ENCODE peak calls at places on chromosomes 5 and 9, in seven cellular contexts. One of them, this sample, is unnamed.
A peak's percentile ranks its signal among the peaks of the same experiment; 100 is the strongest.

GRCh38 chr5:126898223-126898622 is 121.3 kb downstream of the LMNB1 start:
- DNase-seq in heart left ventricle: no peak
- DNase-seq in fibroblast of lung: no peak
- DNase-seq in HepG2: no peak
- DNase-seq in A549: no peak
- DNase-seq in CD8-positive, alpha-beta memory T cell: no peak
- DNase-seq in uterus: no peak
- DNase-seq in this sample: no peak

GRCh38 chr9:16179566-16179965 is 626.7 kb downstream of the CCDC171 start:
- DNase-seq in HepG2: no peak
- DNase-seq in CD8-positive, alpha-beta memory T cell: peak; percentile 72
- DNase-seq in uterus: no peak
- DNase-seq in heart left ventricle: no peak
- DNase-seq in A549: no peak
- DNase-seq in fibroblast of lung: no peak
- DNase-seq in this sample: no peak

GRCh38 chr5:76744632-76745031 is 28.7 kb downstream of the F2R start:
- DNase-seq in CD8-positive, alpha-beta memory T cell: no peak
- DNase-seq in heart left ventricle: no peak
- DNase-seq in uterus: no peak
- DNase-seq in fibroblast of lung: no peak
- DNase-seq in HepG2: no peak
- DNase-seq in A549: no peak
- DNase-seq in this sample: no peak

GRCh38 chr5:91419571-91420537 is 36.7 kb upstream of the ARRDC3 start:
- DNase-seq in CD8-positive, alpha-beta memory T cell: peak; percentile 57
- DNase-seq in A549: peak; percentile 26
- DNase-seq in fibroblast of lung: peak; percentile 31
- DNase-seq in uterus: peak; percentile 45
- DNase-seq in heart left ventricle: peak; percentile 57
- DNase-seq in HepG2: peak; percentile 32
- DNase-seq in this sample: no peak

GRCh38 chr9:19493174-19493811 is 84.5 kb downstream of the ACER2 start:
- DNase-seq in fibroblast of lung: peak; percentile 75
- DNase-seq in heart left ventricle: peak; percentile 90
- DNase-seq in A549: peak; percentile 62
- DNase-seq in HepG2: peak; percentile 15
- DNase-seq in CD8-positive, alpha-beta memory T cell: peak; percentile 27
- DNase-seq in uterus: peak; percentile 69
- DNase-seq in this sample: peak; percentile 71

GRCh38 chr5:67350185-67350584 is 153.6 kb upstream of the CD180 start:
- DNase-seq in fibroblast of lung: no peak
- DNase-seq in CD8-positive, alpha-beta memory T cell: no peak
- DNase-seq in HepG2: no peak
- DNase-seq in A549: no peak
- DNase-seq in uterus: no peak
- DNase-seq in heart left ventricle: no peak
- DNase-seq in this sample: no peak

GRCh38 chr5:80406980-80407734 is 707 bp upstream of the ZFYVE16 start:
- DNase-seq in fibroblast of lung: no peak
- DNase-seq in HepG2: peak; percentile 80
- DNase-seq in heart left ventricle: peak; percentile 42
- DNase-seq in uterus: peak; percentile 50
- DNase-seq in CD8-positive, alpha-beta memory T cell: no peak
- DNase-seq in A549: no peak
- DNase-seq in this sample: no peak

GRCh38 chr5:138243794-138244193 is 30.6 kb downstream of the GFRA3 start:
- DNase-seq in uterus: no peak
- DNase-seq in CD8-positive, alpha-beta memory T cell: no peak
- DNase-seq in HepG2: no peak
- DNase-seq in heart left ventricle: no peak
- DNase-seq in fibroblast of lung: no peak
- DNase-seq in A549: no peak
- DNase-seq in this sample: no peak

GRCh38 chr5:143108498-143109128 is 294.9 kb downstream of the NR3C1 start:
- DNase-seq in A549: no peak
- DNase-seq in HepG2: peak; percentile 39
- DNase-seq in CD8-positive, alpha-beta memory T cell: no peak
- DNase-seq in uterus: no peak
- DNase-seq in fibroblast of lung: no peak
- DNase-seq in heart left ventricle: peak; percentile 71
- DNase-seq in this sample: no peak

GRCh38 chr9:99184073-99184426 is 37.7 kb downstream of the ALG2 start:
- DNase-seq in CD8-positive, alpha-beta memory T cell: no peak
- DNase-seq in heart left ventricle: peak; percentile 38
- DNase-seq in uterus: peak; percentile 70
- DNase-seq in fibroblast of lung: no peak
- DNase-seq in HepG2: no peak
- DNase-seq in A549: no peak
- DNase-seq in this sample: no peak
- H3K4me1 ChIP-seq in CD8-positive, alpha-beta memory T cell: peaks cover 6% of the 10 kb centered on the region
- H3K4me1 ChIP-seq in heart left ventricle: peaks cover 4% of the 10 kb centered on the region
- H3K4me1 ChIP-seq in uterus: no peaks in the 10 kb centered on the region
- H3K4me1 ChIP-seq in fibroblast of lung: peaks cover 6% of the 10 kb centered on the region
- H3K4me1 ChIP-seq in HepG2: peaks cover 11% of the 10 kb centered on the region
- H3K4me1 ChIP-seq in A549: no peaks in the 10 kb centered on the region
- H3K4me1 ChIP-seq in this sample: peaks cover 1% of the 10 kb centered on the region

GRCh38 chr9:136950656-136951030 is 1.4 kb upstream of the LCN12 start:
- DNase-seq in A549: no peak
- DNase-seq in fibroblast of lung: no peak
- DNase-seq in uterus: no peak
- DNase-seq in HepG2: no peak
- DNase-seq in heart left ventricle: peak; percentile 73
- DNase-seq in CD8-positive, alpha-beta memory T cell: no peak
- DNase-seq in this sample: no peak
- H3K4me3 ChIP-seq in A549: peak overlapping the region; percentile 60
- H3K4me3 ChIP-seq in fibroblast of lung: no peak overlapping the region
- H3K4me3 ChIP-seq in uterus: peak overlapping the region; percentile 45
- H3K4me3 ChIP-seq in HepG2: peak overlapping the region; percentile 87
- H3K4me3 ChIP-seq in heart left ventricle: peak overlapping the region; percentile 71
- H3K4me3 ChIP-seq in CD8-positive, alpha-beta memory T cell: peak overlapping the region; percentile 77
- H3K4me3 ChIP-seq in this sample: no peak overlapping the region

DNA sequence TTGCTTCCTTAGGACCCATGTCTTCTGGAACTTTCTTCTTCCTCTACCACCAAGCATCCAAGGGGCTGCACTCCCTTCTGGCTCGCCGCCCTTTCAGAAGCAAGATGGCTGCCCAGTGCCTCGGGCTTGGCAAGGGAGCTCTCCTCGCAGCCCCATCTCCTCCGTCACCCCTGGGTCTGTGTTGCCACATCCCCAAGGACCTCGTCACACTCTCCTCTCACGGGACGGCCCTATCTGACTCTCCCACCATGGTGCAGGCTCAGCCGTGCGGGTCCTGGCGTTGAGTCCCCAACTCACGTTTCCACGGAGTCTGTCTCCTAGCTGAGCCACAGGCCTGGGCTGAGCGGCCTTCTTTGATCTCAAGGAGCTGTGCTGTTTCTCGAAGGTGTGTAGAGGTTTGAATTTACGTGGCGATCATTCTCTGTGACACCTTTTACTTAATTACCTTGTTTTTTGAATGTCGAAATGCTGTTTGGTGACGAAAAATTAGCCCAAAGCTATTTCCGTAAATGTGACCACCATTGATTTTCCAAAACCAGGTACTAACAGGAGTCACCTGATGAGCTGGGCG is 15.0 kb upstream of the SCGB3A1 start:
- DNase-seq in heart left ventricle: no peak
- DNase-seq in fibroblast of lung: no peak
- DNase-seq in HepG2: no peak
- DNase-seq in A549: no peak
- DNase-seq in uterus: no peak
- DNase-seq in CD8-positive, alpha-beta memory T cell: no peak
- DNase-seq in this sample: no peak
- H3K27ac ChIP-seq in heart left ventricle: no peak overlapping the region
- H3K27ac ChIP-seq in fibroblast of lung: no peak overlapping the region
- H3K27ac ChIP-seq in HepG2: no peak overlapping the region
- H3K27ac ChIP-seq in A549: no peak overlapping the region
- H3K27ac ChIP-seq in uterus: no peak overlapping the region
- H3K27ac ChIP-seq in CD8-positive, alpha-beta memory T cell: no peak overlapping the region
- H3K27ac ChIP-seq in this sample: no peak overlapping the region

DNA sequence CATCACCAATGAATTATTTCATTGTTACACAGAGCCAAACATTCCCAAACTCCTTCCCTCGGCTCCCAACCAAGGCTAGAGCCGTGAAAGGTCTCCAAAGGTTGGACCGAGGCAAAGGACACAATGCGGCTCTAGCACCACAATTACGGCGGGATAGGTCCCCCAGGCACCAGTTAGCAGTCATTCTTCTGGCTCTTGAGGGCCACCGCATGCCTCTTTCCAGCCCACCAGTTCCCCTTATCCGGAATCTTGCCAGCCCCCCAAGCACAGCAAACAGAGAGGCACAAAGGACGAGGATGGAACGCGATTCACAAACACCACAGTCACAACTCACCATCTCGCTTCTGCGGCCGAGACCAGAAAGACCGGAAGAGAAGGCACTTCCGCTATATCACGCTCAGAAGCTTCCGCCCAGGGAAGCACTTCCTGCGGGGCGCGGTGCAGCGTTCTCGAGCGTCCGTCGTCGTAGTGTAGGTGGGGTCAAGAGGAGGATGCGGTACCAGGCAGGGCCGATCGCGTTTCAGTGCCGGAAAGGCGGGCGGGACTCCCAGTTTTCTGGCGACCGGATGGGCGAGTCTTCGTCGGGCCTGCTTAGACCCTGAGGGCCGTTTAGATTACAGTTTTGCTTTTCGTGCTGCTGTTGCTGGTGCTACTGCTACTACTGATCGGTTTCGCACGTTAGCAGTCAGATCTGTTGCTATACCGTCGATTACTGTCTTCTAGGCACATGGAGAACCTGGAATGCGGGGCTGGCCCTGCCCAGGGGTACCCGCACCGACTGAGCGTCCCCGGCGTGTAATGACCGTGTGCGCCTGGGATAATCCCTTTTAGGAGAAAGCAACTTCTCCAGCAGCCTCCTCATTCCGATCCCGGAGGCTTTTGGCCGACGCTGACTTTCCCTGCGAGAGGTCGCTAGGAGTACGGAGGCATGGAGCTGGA is at the start of gene RPL37:
- DNase-seq in A549: peak; percentile 94
- DNase-seq in HepG2: peak; percentile 94
- DNase-seq in heart left ventricle: peak; percentile 97
- DNase-seq in CD8-positive, alpha-beta memory T cell: peak; percentile 88
- DNase-seq in uterus: peak; percentile 96
- DNase-seq in fibroblast of lung: peak; percentile 98
- DNase-seq in this sample: peak; percentile 91
- H3K4me1 ChIP-seq in A549: peaks cover 36% of the 10 kb centered on the region
- H3K4me1 ChIP-seq in HepG2: peaks cover 46% of the 10 kb centered on the region
- H3K4me1 ChIP-seq in heart left ventricle: peaks cover 28% of the 10 kb centered on the region
- H3K4me1 ChIP-seq in CD8-positive, alpha-beta memory T cell: peaks cover 33% of the 10 kb centered on the region
- H3K4me1 ChIP-seq in uterus: peaks cover 3% of the 10 kb centered on the region
- H3K4me1 ChIP-seq in fibroblast of lung: peaks cover 6% of the 10 kb centered on the region
- H3K4me1 ChIP-seq in this sample: no peaks in the 10 kb centered on the region

GRCh38 chr9:135050072-135050990 is 37.1 kb upstream of the OLFM1 start:
- DNase-seq in fibroblast of lung: no peak
- DNase-seq in uterus: no peak
- DNase-seq in CD8-positive, alpha-beta memory T cell: no peak
- DNase-seq in heart left ventricle: no peak
- DNase-seq in A549: no peak
- DNase-seq in HepG2: no peak
- DNase-seq in this sample: no peak

GRCh38 chr9:135048758-135049284 is 38.6 kb upstream of the OLFM1 start:
- DNase-seq in A549: no peak
- DNase-seq in heart left ventricle: no peak
- DNase-seq in fibroblast of lung: no peak
- DNase-seq in HepG2: no peak
- DNase-seq in uterus: no peak
- DNase-seq in CD8-positive, alpha-beta memory T cell: no peak
- DNase-seq in this sample: no peak

GRCh38 chr9:135047521-135047920 is 39.9 kb upstream of the OLFM1 start:
- DNase-seq in CD8-positive, alpha-beta memory T cell: no peak
- DNase-seq in A549: no peak
- DNase-seq in uterus: no peak
- DNase-seq in heart left ventricle: no peak
- DNase-seq in HepG2: no peak
- DNase-seq in fibroblast of lung: no peak
- DNase-seq in this sample: no peak

GRCh38 chr9:135048046-135048757 is 39.3 kb upstream of the OLFM1 start:
- DNase-seq in A549: no peak
- DNase-seq in uterus: no peak
- DNase-seq in CD8-positive, alpha-beta memory T cell: no peak
- DNase-seq in HepG2: no peak
- DNase-seq in heart left ventricle: no peak
- DNase-seq in fibroblast of lung: no peak
- DNase-seq in this sample: no peak

DNA sequence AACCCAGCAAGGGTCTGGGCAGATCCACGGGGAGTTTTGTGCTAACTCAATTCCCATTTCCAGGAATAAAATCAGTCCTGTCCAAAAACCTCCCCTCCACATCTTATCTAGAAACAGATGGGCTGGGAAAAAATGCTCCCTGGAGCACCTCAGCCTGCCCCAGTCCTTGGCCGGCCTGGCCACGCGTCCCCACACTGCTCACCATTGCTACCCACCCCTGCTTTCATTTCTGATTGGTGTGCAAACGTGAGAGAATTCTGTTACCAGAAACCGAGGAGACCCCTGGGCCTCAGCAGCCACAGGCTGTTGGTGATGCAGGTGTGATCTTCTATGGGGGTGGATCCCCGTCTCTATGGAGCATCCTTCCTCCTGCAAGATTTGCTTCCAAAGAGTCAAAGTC is 38.0 kb upstream of the OLFM1 start:
- DNase-seq in A549: no peak
- DNase-seq in uterus: no peak
- DNase-seq in CD8-positive, alpha-beta memory T cell: no peak
- DNase-seq in fibroblast of lung: no peak
- DNase-seq in heart left ventricle: no peak
- DNase-seq in HepG2: no peak
- DNase-seq in this sample: no peak
- H3K4me3 ChIP-seq in A549: no peak overlapping the region
- H3K4me3 ChIP-seq in uterus: no peak overlapping the region
- H3K4me3 ChIP-seq in CD8-positive, alpha-beta memory T cell: no peak overlapping the region
- H3K4me3 ChIP-seq in fibroblast of lung: no peak overlapping the region
- H3K4me3 ChIP-seq in heart left ventricle: no peak overlapping the region
- H3K4me3 ChIP-seq in HepG2: no peak overlapping the region
- H3K4me3 ChIP-seq in this sample: no peak overlapping the region

DNA sequence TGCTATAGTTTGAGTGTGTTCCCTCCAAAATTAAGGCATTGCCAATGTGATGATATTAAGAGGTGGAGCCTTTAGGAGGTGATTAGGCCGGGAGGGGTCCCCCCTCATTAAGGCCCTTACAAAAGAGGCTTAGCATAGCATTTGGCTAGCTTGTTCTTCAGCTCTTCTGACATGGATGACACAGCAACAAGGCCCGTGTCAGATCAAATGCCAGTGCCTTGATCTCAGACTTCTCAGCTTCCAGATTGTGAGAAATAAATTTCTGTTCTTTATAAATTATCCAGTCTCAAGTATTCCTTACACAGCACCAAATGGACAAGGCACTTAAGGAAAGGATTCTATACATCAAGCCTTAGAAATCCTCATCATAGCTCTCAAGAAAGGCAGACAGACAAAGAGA is 31.8 kb downstream of the SLC38A9 start:
- DNase-seq in uterus: no peak
- DNase-seq in heart left ventricle: no peak
- DNase-seq in HepG2: no peak
- DNase-seq in fibroblast of lung: peak; percentile 11
- DNase-seq in CD8-positive, alpha-beta memory T cell: no peak
- DNase-seq in A549: no peak
- DNase-seq in this sample: no peak
- H3K27ac ChIP-seq in uterus: peak overlapping the region; percentile 67
- H3K27ac ChIP-seq in heart left ventricle: no peak overlapping the region
- H3K27ac ChIP-seq in HepG2: no peak overlapping the region
- H3K27ac ChIP-seq in fibroblast of lung: no peak overlapping the region
- H3K27ac ChIP-seq in CD8-positive, alpha-beta memory T cell: no peak overlapping the region
- H3K27ac ChIP-seq in A549: peak overlapping the region; percentile 33
- H3K27ac ChIP-seq in this sample: no peak overlapping the region

This sample was measured in iPS DF 6.9.